ENCODE peak calls at places on chromosome 15, in eight cellular contexts. One of them, this sample, is unnamed.

GRCh38 chr15:36110659-36110993 is 468.8 kb upstream of the CDIN1 start:
- DNase-seq in transverse colon: no peak
- DNase-seq in fibroblast of lung: no peak
- DNase-seq in GM23338: no peak
- DNase-seq in HCT116: no peak
- DNase-seq in body of pancreas: no peak
- DNase-seq in SJSA1: no peak
- DNase-seq in AG04450: no peak
- DNase-seq in this sample: no peak

GRCh38 chr15:69002783-69003182 is 11.7 kb upstream of the NOX5 start:
- DNase-seq in transverse colon: no peak
- DNase-seq in fibroblast of lung: no peak
- DNase-seq in GM23338: no peak
- DNase-seq in HCT116: no peak
- DNase-seq in body of pancreas: no peak
- DNase-seq in SJSA1: no peak
- DNase-seq in AG04450: no peak
- DNase-seq in this sample: no peak

GRCh38 chr15:58463815-58464697 is 32.3 kb downstream of the LIPC start:
- DNase-seq in transverse colon: no peak
- DNase-seq in fibroblast of lung: peak
- DNase-seq in GM23338: no peak
- DNase-seq in HCT116: no peak
- DNase-seq in body of pancreas: no peak
- DNase-seq in SJSA1: peak
- DNase-seq in AG04450: peak
- DNase-seq in this sample: no peak

GRCh38 chr15:60672400-60672799 is 193.5 kb upstream of the ICE2 start:
- DNase-seq in transverse colon: no peak
- DNase-seq in fibroblast of lung: no peak
- DNase-seq in GM23338: peak
- DNase-seq in HCT116: no peak
- DNase-seq in body of pancreas: no peak
- DNase-seq in SJSA1: no peak
- DNase-seq in AG04450: no peak
- DNase-seq in this sample: no peak

GRCh38 chr15:82532383-82532990 is 7.8 kb downstream of the RPS17 start:
- DNase-seq in transverse colon: no peak
- DNase-seq in fibroblast of lung: no peak
- DNase-seq in GM23338: no peak
- DNase-seq in HCT116: no peak
- DNase-seq in body of pancreas: no peak
- DNase-seq in SJSA1: no peak
- DNase-seq in AG04450: no peak
- DNase-seq in this sample: no peak

GRCh38 chr15:43258781-43259180 is 7.9 kb downstream of the TGM5 start:
- DNase-seq in transverse colon: no peak
- DNase-seq in fibroblast of lung: no peak
- DNase-seq in GM23338: no peak
- DNase-seq in HCT116: no peak
- DNase-seq in body of pancreas: no peak
- DNase-seq in SJSA1: no peak
- DNase-seq in AG04450: no peak
- DNase-seq in this sample: no peak

GRCh38 chr15:73935547-73935946 is 9.3 kb downstream of the LOXL1 start:
- DNase-seq in transverse colon: no peak
- DNase-seq in fibroblast of lung: no peak
- DNase-seq in GM23338: no peak
- DNase-seq in HCT116: no peak
- DNase-seq in body of pancreas: no peak
- DNase-seq in SJSA1: no peak
- DNase-seq in AG04450: no peak
- DNase-seq in this sample: no peak

GRCh38 chr15:58549013-58549779 is 117.4 kb downstream of the LIPC start:
- DNase-seq in transverse colon: no peak
- DNase-seq in fibroblast of lung: no peak
- DNase-seq in GM23338: no peak
- DNase-seq in HCT116: no peak
- DNase-seq in body of pancreas: no peak
- DNase-seq in SJSA1: no peak
- DNase-seq in AG04450: peak
- DNase-seq in this sample: no peak

GRCh38 chr15:31474059-31474868 is 147.6 kb downstream of the KLF13 start:
- DNase-seq in transverse colon: no peak
- DNase-seq in fibroblast of lung: no peak
- DNase-seq in GM23338: no peak
- DNase-seq in HCT116: no peak
- DNase-seq in body of pancreas: no peak
- DNase-seq in SJSA1: no peak
- DNase-seq in AG04450: no peak
- DNase-seq in this sample: no peak

GRCh38 chr15:25093455-25094029 is 138.8 kb downstream of the SNRPN start:
- DNase-seq in transverse colon: no peak
- DNase-seq in fibroblast of lung: no peak
- DNase-seq in GM23338: no peak
- DNase-seq in HCT116: no peak
- DNase-seq in body of pancreas: no peak
- DNase-seq in SJSA1: no peak
- DNase-seq in AG04450: no peak
- DNase-seq in this sample: no peak
- H3K27ac ChIP-seq in transverse colon: no peak
- H3K27ac ChIP-seq in fibroblast of lung: no peak
- H3K27ac ChIP-seq in GM23338: no peak
- H3K27ac ChIP-seq in HCT116: no peak
- H3K27ac ChIP-seq in body of pancreas: no peak
- H3K27ac ChIP-seq in SJSA1: no peak
- H3K27ac ChIP-seq in AG04450: no peak
- H3K27ac ChIP-seq in this sample: no peak

GRCh38 chr15:40435331-40436089 is 5.2 kb upstream of the BAHD1 start:
- DNase-seq in transverse colon: no peak
- DNase-seq in fibroblast of lung: no peak
- DNase-seq in GM23338: no peak
- DNase-seq in HCT116: no peak
- DNase-seq in body of pancreas: no peak
- DNase-seq in SJSA1: no peak
- DNase-seq in AG04450: no peak
- DNase-seq in this sample: no peak

GRCh38 chr15:40436892-40437753 is 3.6 kb upstream of the BAHD1 start:
- DNase-seq in transverse colon: no peak
- DNase-seq in fibroblast of lung: no peak
- DNase-seq in GM23338: peak
- DNase-seq in HCT116: no peak
- DNase-seq in body of pancreas: no peak
- DNase-seq in SJSA1: no peak
- DNase-seq in AG04450: no peak
- DNase-seq in this sample: no peak

GRCh38 chr15:40438712-40439111 is 2.0 kb upstream of the BAHD1 start:
- DNase-seq in transverse colon: no peak
- DNase-seq in fibroblast of lung: no peak
- DNase-seq in GM23338: no peak
- DNase-seq in HCT116: no peak
- DNase-seq in body of pancreas: peak
- DNase-seq in SJSA1: no peak
- DNase-seq in AG04450: no peak
- DNase-seq in this sample: no peak

GRCh38 chr15:40437754-40438687 is 2.7 kb upstream of the BAHD1 start:
- DNase-seq in transverse colon: no peak
- DNase-seq in fibroblast of lung: no peak
- DNase-seq in GM23338: peak
- DNase-seq in HCT116: no peak
- DNase-seq in body of pancreas: no peak
- DNase-seq in SJSA1: no peak
- DNase-seq in AG04450: no peak
- DNase-seq in this sample: no peak

DNA sequence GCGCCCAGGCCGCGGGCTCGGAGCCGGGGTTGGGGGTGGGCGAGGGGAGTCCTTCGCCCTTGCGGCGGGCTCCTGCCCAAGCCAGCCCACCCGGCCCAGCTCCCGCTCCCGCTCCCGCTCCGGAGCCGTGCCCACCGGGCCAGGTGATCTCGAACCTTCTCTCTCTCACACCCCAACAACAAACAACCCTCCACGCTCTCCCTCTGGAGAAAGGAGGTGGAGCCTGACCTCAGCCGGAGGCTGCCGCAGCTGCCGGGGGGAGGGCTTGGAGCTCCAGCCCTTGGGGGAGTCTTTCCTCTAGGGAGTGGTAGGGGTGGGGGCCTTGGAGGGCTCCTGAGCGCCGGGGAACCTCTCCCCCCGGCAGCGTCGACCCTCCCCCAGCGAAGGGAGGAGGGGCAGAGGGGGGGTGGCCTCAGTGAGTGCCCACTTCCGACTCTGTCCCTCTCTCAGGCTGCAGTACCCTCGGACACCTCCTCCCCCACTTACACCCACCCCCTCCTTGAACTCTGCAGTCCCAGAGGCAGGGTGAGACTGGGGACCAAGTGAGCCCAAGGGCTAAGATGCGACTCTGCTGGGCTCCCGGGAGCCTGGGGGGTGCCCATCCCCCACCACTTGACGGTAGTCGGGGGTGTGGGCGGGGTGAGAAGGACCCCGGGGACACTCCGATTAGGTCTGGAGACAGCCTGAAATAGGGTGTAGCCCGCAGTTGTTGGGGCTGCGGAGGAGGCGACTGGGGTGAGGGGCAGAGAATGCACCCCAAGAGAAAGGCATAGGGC is 4.4 kb upstream of the BAHD1 start:
- DNase-seq in transverse colon: peak
- DNase-seq in fibroblast of lung: no peak
- DNase-seq in GM23338: peak
- DNase-seq in HCT116: no peak
- DNase-seq in body of pancreas: peak
- DNase-seq in SJSA1: no peak
- DNase-seq in AG04450: no peak
- DNase-seq in this sample: no peak
- H3K27ac ChIP-seq in transverse colon: no peak
- H3K27ac ChIP-seq in fibroblast of lung: no peak
- H3K27ac ChIP-seq in GM23338: no peak
- H3K27ac ChIP-seq in HCT116: no peak
- H3K27ac ChIP-seq in body of pancreas: no peak
- H3K27ac ChIP-seq in SJSA1: no peak
- H3K27ac ChIP-seq in AG04450: no peak
- H3K27ac ChIP-seq in this sample: no peak

GRCh38 chr15:97992831-97993230 is 32.3 kb downstream of the ARRDC4 start:
- DNase-seq in transverse colon: no peak
- DNase-seq in fibroblast of lung: no peak
- DNase-seq in GM23338: no peak
- DNase-seq in HCT116: no peak
- DNase-seq in body of pancreas: no peak
- DNase-seq in SJSA1: no peak
- DNase-seq in AG04450: no peak
- DNase-seq in this sample: no peak

GRCh38 chr15:97993310-97993738 is 32.8 kb downstream of the ARRDC4 start:
- DNase-seq in transverse colon: no peak
- DNase-seq in fibroblast of lung: peak
- DNase-seq in GM23338: no peak
- DNase-seq in HCT116: no peak
- DNase-seq in body of pancreas: no peak
- DNase-seq in SJSA1: no peak
- DNase-seq in AG04450: no peak
- DNase-seq in this sample: no peak

GRCh38 chr15:97995881-97996603 is 35.5 kb downstream of the ARRDC4 start:
- DNase-seq in transverse colon: peak
- DNase-seq in fibroblast of lung: peak
- DNase-seq in GM23338: peak
- DNase-seq in HCT116: no peak
- DNase-seq in body of pancreas: peak
- DNase-seq in SJSA1: no peak
- DNase-seq in AG04450: no peak
- DNase-seq in this sample: peak

GRCh38 chr15:97991972-97992541 is 31.6 kb downstream of the ARRDC4 start:
- DNase-seq in transverse colon: no peak
- DNase-seq in fibroblast of lung: no peak
- DNase-seq in GM23338: no peak
- DNase-seq in HCT116: no peak
- DNase-seq in body of pancreas: peak
- DNase-seq in SJSA1: no peak
- DNase-seq in AG04450: no peak
- DNase-seq in this sample: no peak

DNA sequence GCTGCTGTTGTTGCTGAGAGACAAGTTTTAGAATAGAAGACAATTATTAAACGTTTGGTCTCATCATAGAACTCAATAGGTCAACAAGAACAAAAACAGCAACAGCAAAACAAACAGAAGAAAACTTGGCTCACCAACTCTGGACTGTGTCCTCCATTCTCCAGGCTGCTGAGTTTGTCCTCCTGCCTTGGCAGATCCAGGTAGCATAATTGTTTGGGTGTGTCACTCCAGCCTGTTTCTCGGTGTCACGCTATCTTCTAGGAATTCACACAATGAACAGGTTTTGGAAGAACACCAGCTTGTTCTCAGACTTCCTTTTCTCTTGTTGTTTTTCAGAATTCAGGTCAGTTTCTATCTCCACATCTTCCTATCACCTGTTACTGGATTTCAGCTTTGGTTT is 34.7 kb downstream of the ARRDC4 start:
- DNase-seq in transverse colon: peak
- DNase-seq in fibroblast of lung: no peak
- DNase-seq in GM23338: no peak
- DNase-seq in HCT116: no peak
- DNase-seq in body of pancreas: no peak
- DNase-seq in SJSA1: no peak
- DNase-seq in AG04450: no peak
- DNase-seq in this sample: peak
- H3K27ac ChIP-seq in transverse colon: peak
- H3K27ac ChIP-seq in fibroblast of lung: no peak
- H3K27ac ChIP-seq in GM23338: no peak
- H3K27ac ChIP-seq in HCT116: no peak
- H3K27ac ChIP-seq in body of pancreas: peak
- H3K27ac ChIP-seq in SJSA1: no peak
- H3K27ac ChIP-seq in AG04450: no peak
- H3K27ac ChIP-seq in this sample: peak

GRCh38 chr15:65512807-65513416 is 4.6 kb downstream of the DPP8 start:
- DNase-seq in transverse colon: no peak
- DNase-seq in fibroblast of lung: peak
- DNase-seq in GM23338: no peak
- DNase-seq in HCT116: no peak
- DNase-seq in body of pancreas: peak
- DNase-seq in SJSA1: no peak
- DNase-seq in AG04450: no peak
- DNase-seq in this sample: no peak

GRCh38 chr15:65509321-65509720 is 8.2 kb downstream of the DPP8 start:
- DNase-seq in transverse colon: no peak
- DNase-seq in fibroblast of lung: no peak
- DNase-seq in GM23338: no peak
- DNase-seq in HCT116: no peak
- DNase-seq in body of pancreas: no peak
- DNase-seq in SJSA1: no peak
- DNase-seq in AG04450: no peak
- DNase-seq in this sample: no peak

GRCh38 chr15:65517866-65518207 is 348 bp upstream of the DPP8 start:
- DNase-seq in transverse colon: no peak
- DNase-seq in fibroblast of lung: no peak
- DNase-seq in GM23338: no peak
- DNase-seq in HCT116: no peak
- DNase-seq in body of pancreas: no peak
- DNase-seq in SJSA1: no peak
- DNase-seq in AG04450: no peak
- DNase-seq in this sample: no peak

GRCh38 chr15:65516997-65517865 is at the start of gene DPP8:
- DNase-seq in transverse colon: peak
- DNase-seq in fibroblast of lung: peak
- DNase-seq in GM23338: peak
- DNase-seq in HCT116: peak
- DNase-seq in body of pancreas: peak
- DNase-seq in SJSA1: peak
- DNase-seq in AG04450: peak
- DNase-seq in this sample: peak

GRCh38 chr15:65512189-65512588 is 5.3 kb downstream of the DPP8 start:
- DNase-seq in transverse colon: no peak
- DNase-seq in fibroblast of lung: no peak
- DNase-seq in GM23338: no peak
- DNase-seq in HCT116: no peak
- DNase-seq in body of pancreas: no peak
- DNase-seq in SJSA1: no peak
- DNase-seq in AG04450: no peak
- DNase-seq in this sample: no peak
- H3K27ac ChIP-seq in transverse colon: peak
- H3K27ac ChIP-seq in fibroblast of lung: no peak
- H3K27ac ChIP-seq in GM23338: no peak
- H3K27ac ChIP-seq in HCT116: no peak
- H3K27ac ChIP-seq in body of pancreas: peak
- H3K27ac ChIP-seq in SJSA1: no peak
- H3K27ac ChIP-seq in AG04450: no peak
- H3K27ac ChIP-seq in this sample: no peak

This sample was measured in epithelial cell of prostate.